ENCODE peak calls at places on chromosomes 2 and 18, in nine cellular contexts. U is WTC11, P is psoas muscle, G is cardiac fibroblast, T is GM12865, K is choroid plexus epithelial cell, Z is cardiac muscle cell, C is OCI-LY7, I is A549. A is an unnamed sample.

GRCh38 chr2:101655941-101656422 is 41.5 kb upstream of the MAP4K4 start:
- DNase-seq in Z (no peak), G (peak), P (no peak), C (no peak), K (peak), I (no peak), U (no peak), T (no peak), A (no peak)

GRCh38 chr2:48343571-48344440 is 186.1 kb upstream of the STON1 start:
- DNase-seq in Z (no peak), C (no peak), I (peak), U (no peak), T (peak), G (peak), P (no peak), K (peak), A (no peak)

GRCh38 chr2:28447943-28448737 is 47.7 kb upstream of the PLB1 start:
- DNase-seq in I (peak), G (peak), P (no peak), T (no peak), K (peak), U (no peak), Z (no peak), C (no peak), A (no peak)

GRCh38 chr18:36899289-36899688 is 70.4 kb downstream of the KIAA1328 start:
- DNase-seq in I (peak), T (peak), K (peak), Z (no peak), U (no peak), G (no peak), C (peak), P (no peak), A (no peak)

GRCh38 chr2:10007440-10007839 is 35.9 kb upstream of the KLF11 start:
- DNase-seq in K (no peak), Z (no peak), U (no peak), P (no peak), G (no peak), T (no peak), I (no peak), C (no peak), A (no peak)

GRCh38 chr2:73107211-73107926 is 5.4 kb downstream of the RAB11FIP5 start:
- DNase-seq in T (no peak), I (no peak), G (no peak), P (peak), Z (peak), K (no peak), C (no peak), U (no peak), A (no peak)

GRCh38 chr2:98134138-98134537 is 47.2 kb downstream of the VWA3B start:
- DNase-seq in C (no peak), K (peak), T (peak), G (no peak), P (peak), U (no peak), I (no peak), Z (no peak), A (peak)

GRCh38 chr2:208069186-208069585 is 43.9 kb upstream of the PLEKHM3 start:
- DNase-seq in I (no peak), P (no peak), Z (no peak), G (no peak), K (no peak), U (no peak), T (no peak), C (no peak), A (no peak)

GRCh38 chr2:194464964-194465638 is 1191.9 kb upstream of the SLC39A10 start:
- DNase-seq in Z (no peak), C (no peak), P (no peak), K (no peak), I (no peak), G (no peak), U (no peak), T (no peak), A (no peak)

GRCh38 chr2:187552959-187553681 is 1.1 kb downstream of the TFPI start:
- DNase-seq in K (peak), C (no peak), I (peak), T (peak), G (peak), U (no peak), P (no peak), Z (no peak), A (no peak)

GRCh38 chr2:152716805-152717241 is 438 bp downstream of the PRPF40A start:
- DNase-seq in U (peak), I (peak), Z (peak), G (peak), C (peak), K (peak), T (peak), P (peak), A (peak)

GRCh38 chr18:26405190-26405781 is 143.1 kb downstream of the KCTD1 start:
- DNase-seq in T (peak), P (no peak), C (peak), Z (peak), U (peak), I (peak), G (peak), K (peak), A (no peak)

GRCh38 chr2:125711081-125711480 is 944.9 kb upstream of the GYPC start:
- DNase-seq in U (no peak), G (no peak), T (no peak), C (no peak), Z (no peak), P (no peak), I (no peak), K (no peak), A (no peak)

GRCh38 chr2:72914226-72915075 is 2.9 kb upstream of the EMX1 start:
- DNase-seq in Z (no peak), U (peak), G (no peak), C (no peak), P (no peak), K (no peak), I (no peak), T (no peak), A (no peak)

GRCh38 chr2:55581875-55582547 is 35.4 kb downstream of the PPP4R3B start:
- DNase-seq in U (no peak), G (peak), C (no peak), Z (no peak), T (no peak), I (no peak), K (no peak), P (peak), A (no peak)

GRCh38 chr2:239820836-239821693 is 204.1 kb downstream of the NDUFA10 start:
- DNase-seq in U (no peak), Z (no peak), G (no peak), C (no peak), T (no peak), P (peak), K (no peak), I (no peak), A (no peak)

GRCh38 chr18:70469916-70470315 is 181.1 kb downstream of the SOCS6 start:
- DNase-seq in P (no peak), G (peak), Z (peak), T (no peak), K (peak), U (no peak), I (no peak), C (no peak), A (no peak)

GRCh38 chr2:239819974-239820555 is 205.1 kb downstream of the NDUFA10 start:
- DNase-seq in C (no peak), T (no peak), G (no peak), Z (no peak), I (no peak), K (peak), U (no peak), P (no peak), A (no peak)

GRCh38 chr18:54426085-54426665 is 68.5 kb downstream of the C18orf54 start:
- DNase-seq in I (no peak), K (no peak), G (no peak), U (no peak), P (no peak), Z (no peak), C (no peak), T (no peak), A (no peak)

GRCh38 chr18:48149020-48149685 is 218.7 kb upstream of the SMAD2 start:
- DNase-seq in P (no peak), T (no peak), G (no peak), U (no peak), C (no peak), I (no peak), K (no peak), Z (no peak), A (no peak)

GRCh38 chr18:9643549-9643948 is 29.2 kb upstream of the PPP4R1 start:
- DNase-seq in U (peak), K (peak), C (no peak), P (no peak), I (peak), T (no peak), Z (peak), G (peak), A (no peak)

GRCh38 chr18:37871583-37871982 is 306.0 kb upstream of the CELF4 start:
- DNase-seq in U (no peak), K (no peak), G (no peak), I (no peak), T (no peak), P (no peak), C (no peak), Z (no peak), A (no peak)

GRCh38 chr2:239143858-239144712 is 256.7 kb downstream of the HDAC4 start:
- DNase-seq in I (peak), K (peak), P (peak), G (peak), T (peak), U (peak), C (peak), Z (peak), A (peak)

GRCh38 chr2:47645246-47645645 is 137.7 kb upstream of the MSH6 start:
- DNase-seq in Z (no peak), G (no peak), K (no peak), C (no peak), U (no peak), I (no peak), P (no peak), T (no peak), A (no peak)

GRCh38 chr18:45142868-45143267 is 462.2 kb downstream of the SETBP1 start:
- DNase-seq in C (no peak), K (no peak), G (no peak), T (no peak), I (no peak), Z (no peak), U (no peak), P (no peak), A (no peak)

GRCh38 chr18:61637319-61637718 is 255.5 kb downstream of the RNF152 start:
- DNase-seq in P (no peak), C (no peak), G (no peak), T (no peak), I (no peak), K (no peak), U (peak), Z (peak), A (no peak)
- TF ChIP-seq CTCF in P (no peak), C (no peak), G (no peak), T (no peak), I (no peak), K (no peak), U (no peak), Z (no peak), A (peak)

DNA sequence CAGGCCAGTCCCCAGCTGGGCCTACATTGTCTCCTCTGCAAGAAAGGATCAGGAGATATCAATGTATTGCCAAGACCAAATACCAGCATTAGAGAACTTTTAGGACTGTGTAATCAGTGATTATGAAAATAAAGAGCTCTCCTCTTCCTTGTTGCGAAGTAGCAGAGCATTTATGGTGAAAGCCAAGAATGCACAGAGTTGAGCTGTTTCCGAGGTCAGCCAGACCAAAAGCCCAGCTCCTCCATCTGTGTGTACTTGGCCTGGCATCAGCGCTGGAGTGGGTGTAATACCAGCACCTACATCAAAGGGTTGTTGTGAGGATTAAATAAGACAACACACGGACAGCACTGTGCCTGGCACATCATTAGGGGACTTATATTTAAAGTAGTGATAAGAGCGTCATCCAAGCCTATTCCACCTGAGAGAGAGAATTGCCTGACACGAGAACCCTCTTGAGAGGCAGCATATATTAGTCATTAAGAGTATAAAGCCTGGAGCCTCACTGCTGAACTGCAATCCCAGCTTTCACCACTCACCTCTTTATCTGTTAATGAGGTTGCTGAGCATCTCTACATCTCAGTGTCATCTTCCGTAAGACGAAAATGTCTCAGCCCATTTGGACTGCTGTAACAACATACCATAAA is 7.4 kb upstream of the SLC16A14 start:
- DNase-seq in P (no peak), K (peak), I (no peak), G (peak), Z (no peak), C (no peak), T (no peak), U (no peak), A (no peak)
- TF ChIP-seq CTCF in P (no peak), K (no peak), I (no peak), G (no peak), Z (no peak), C (no peak), T (no peak), U (no peak), A (no peak)

GRCh38 chr18:3297025-3297984 is 35.4 kb downstream of the MYL12B start:
- DNase-seq in K (peak), T (peak), C (peak), G (peak), I (peak), P (peak), U (peak), Z (peak), A (peak)
- TF ChIP-seq CTCF in K (peak), T (peak), C (peak), G (peak), I (peak), P (peak), U (peak), Z (peak), A (peak)

DNA sequence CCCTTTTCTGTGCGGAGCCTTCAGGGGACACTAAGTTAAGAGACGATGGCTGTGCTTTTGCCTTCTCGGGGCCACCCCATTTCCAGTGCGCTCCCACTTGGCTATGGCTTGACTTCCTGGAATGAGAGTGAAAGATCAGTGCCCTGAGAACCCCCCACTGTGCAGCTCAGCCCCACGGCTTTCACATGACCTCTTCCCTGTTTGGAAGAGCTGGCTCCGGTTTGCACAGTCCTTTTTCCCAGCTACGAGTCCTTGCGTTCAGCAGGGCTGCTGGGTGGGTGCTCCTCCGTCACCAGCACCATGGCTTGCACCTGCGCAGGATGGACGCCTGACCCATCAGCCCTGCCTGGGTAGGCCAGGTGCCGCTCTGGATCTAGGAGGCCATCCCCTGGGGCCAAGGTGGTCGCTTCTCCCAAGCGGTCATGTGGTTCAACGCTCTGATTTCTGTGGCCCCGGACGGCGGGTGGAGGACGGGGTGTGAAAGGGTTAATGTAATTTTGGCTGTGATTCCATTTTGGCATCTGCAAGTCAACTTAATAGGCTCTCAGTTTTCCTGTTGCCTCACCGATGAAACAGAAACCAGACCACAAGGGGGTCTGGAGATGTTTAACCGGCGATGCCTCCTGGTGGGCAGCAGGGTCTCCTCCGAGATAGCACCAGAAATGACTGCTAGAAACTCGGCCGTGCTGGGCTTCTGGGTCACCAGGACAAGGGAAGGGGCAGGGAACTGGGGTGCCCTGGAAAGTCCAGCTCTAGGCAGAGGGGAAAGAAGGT is 113.1 kb upstream of the HAAO start:
- DNase-seq in Z (no peak), K (peak), U (no peak), I (no peak), P (peak), T (no peak), G (peak), C (no peak), A (no peak)
- TF ChIP-seq CTCF in Z (peak), K (peak), U (no peak), I (no peak), P (peak), T (no peak), G (peak), C (no peak), A (no peak)

GRCh38 chr18:79206444-79206843 is 137.2 kb downstream of the ATP9B start:
- DNase-seq in I (no peak), K (no peak), T (no peak), P (no peak), C (no peak), G (no peak), U (no peak), Z (no peak), A (no peak)
- TF ChIP-seq CTCF in I (no peak), K (no peak), T (no peak), P (no peak), C (no peak), G (no peak), U (no peak), Z (no peak), A (no peak)

GRCh38 chr2:96760986-96761832 is 507 bp downstream of the CNNM4 start:
- DNase-seq in G (peak), Z (no peak), I (peak), K (no peak), C (peak), U (peak), P (no peak), T (no peak), A (no peak)
- TF ChIP-seq CTCF in G (peak), Z (peak), I (peak), K (peak), C (peak), U (peak), P (peak), T (peak), A (peak)

DNA sequence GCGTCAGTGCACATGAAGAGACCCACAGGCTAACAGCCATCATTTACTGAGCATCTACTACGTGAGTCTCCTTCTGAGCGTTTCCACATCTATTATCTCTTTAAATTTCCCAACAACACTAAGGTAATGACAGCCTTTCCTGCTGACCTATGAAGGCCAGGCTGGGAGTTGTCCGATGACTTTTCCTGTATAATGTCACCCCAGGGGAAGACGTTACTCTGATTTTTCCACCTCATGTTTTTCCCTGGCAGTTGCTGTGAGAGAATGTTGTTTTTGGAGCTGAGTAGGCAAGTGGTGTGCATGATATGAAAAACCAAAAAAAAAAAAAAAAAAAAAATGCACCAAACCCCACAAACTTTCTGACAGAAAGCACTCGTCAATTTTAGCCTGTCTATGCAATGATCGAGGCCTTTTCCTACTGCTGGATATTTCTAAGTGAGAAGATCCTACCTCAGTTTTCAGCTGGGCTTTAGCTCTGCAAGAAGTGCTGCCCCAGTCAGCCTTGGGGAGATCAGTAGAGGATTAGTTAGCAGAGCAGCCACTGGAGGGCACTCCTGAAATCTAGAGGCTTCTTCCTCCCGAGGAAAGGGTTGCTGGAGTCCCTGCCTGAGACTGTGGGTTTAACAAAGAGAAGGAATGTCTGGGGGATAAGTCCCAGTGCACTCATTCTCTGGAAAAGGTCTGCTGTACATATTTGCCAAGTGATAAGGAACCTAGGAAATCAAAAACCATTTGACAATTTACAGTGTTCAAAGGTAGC is 207.5 kb downstream of the SLC8A1 start:
- DNase-seq in C (peak), K (peak), T (peak), G (peak), U (peak), P (peak), I (peak), Z (peak), A (no peak)
- TF ChIP-seq CTCF in C (peak), K (peak), T (peak), G (peak), U (no peak), P (peak), I (peak), Z (peak), A (peak)

GRCh38 chr2:222038086-222038802 is 260.6 kb downstream of the PAX3 start:
- DNase-seq in G (peak), Z (peak), C (no peak), K (peak), U (no peak), T (no peak), P (no peak), I (no peak), A (no peak)
- TF ChIP-seq CTCF in G (peak), Z (no peak), C (peak), K (peak), U (no peak), T (peak), P (peak), I (peak), A (peak)

DNA sequence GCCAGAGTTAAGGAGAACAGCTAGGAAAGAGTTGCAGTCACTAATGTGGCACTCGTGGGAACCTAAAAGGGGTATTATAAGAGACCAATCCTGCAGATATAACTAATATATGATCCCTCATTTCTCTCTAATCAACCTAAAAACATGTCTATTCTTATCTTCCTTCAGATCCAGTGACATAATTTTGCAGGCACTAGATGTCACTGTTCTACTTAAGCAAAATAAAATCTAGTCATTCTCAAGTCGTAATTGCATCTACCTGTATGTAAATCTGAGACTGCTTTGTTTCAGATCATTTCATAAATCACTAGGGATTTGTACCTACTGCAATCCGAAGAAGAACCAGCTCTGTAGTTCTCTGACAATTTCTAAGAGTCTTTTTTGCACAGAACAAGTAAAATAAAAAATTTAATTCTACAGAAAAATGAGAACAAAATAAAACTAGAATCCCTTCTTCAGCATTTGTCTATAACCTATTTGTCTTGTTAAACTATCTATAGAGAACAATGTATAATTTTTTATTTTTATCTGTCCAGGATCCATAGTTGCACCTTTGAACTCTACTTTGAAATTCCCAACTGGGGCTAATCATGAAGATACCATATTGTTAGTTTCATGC is 56.5 kb upstream of the ERBB4 start:
- DNase-seq in T (peak), I (peak), G (peak), Z (no peak), U (no peak), K (peak), C (peak), P (no peak), A (no peak)
- TF ChIP-seq CTCF in T (peak), I (peak), G (peak), Z (no peak), U (no peak), K (peak), C (peak), P (no peak), A (peak)